ENCODE peak calls at places on chromosomes 13 and 19, in eight cellular contexts. One of them, this sample, is unnamed.

GRCh38 chr13:108227651-108228272 is 9.6 kb downstream of the ABHD13 start:
- DNase-seq in lower leg skin: no peak
- DNase-seq in choroid plexus epithelial cell: peak; percentile 69
- DNase-seq in OCI-LY7: peak; percentile 29
- DNase-seq in tibial nerve: no peak
- DNase-seq in cardiac muscle cell: peak; percentile 64
- DNase-seq in osteocyte: no peak
- DNase-seq in progenitor cell of endocrine pancreas: peak; percentile 11
- DNase-seq in this sample: no peak

GRCh38 chr13:80151016-80151415 is 189.9 kb downstream of the SPRY2 start:
- DNase-seq in osteocyte: no peak
- DNase-seq in lower leg skin: no peak
- DNase-seq in OCI-LY7: no peak
- DNase-seq in progenitor cell of endocrine pancreas: no peak
- DNase-seq in choroid plexus epithelial cell: no peak
- DNase-seq in tibial nerve: no peak
- DNase-seq in cardiac muscle cell: no peak
- DNase-seq in this sample: no peak

GRCh38 chr13:79631260-79631659 is 150.3 kb downstream of the NDFIP2 start:
- DNase-seq in osteocyte: peak; percentile 86
- DNase-seq in cardiac muscle cell: peak; percentile 79
- DNase-seq in tibial nerve: no peak
- DNase-seq in lower leg skin: peak; percentile 65
- DNase-seq in OCI-LY7: no peak
- DNase-seq in choroid plexus epithelial cell: peak; percentile 60
- DNase-seq in progenitor cell of endocrine pancreas: no peak
- DNase-seq in this sample: no peak

GRCh38 chr13:88908896-88909535 is 1237.8 kb downstream of the SLITRK5 start:
- DNase-seq in cardiac muscle cell: no peak
- DNase-seq in progenitor cell of endocrine pancreas: no peak
- DNase-seq in tibial nerve: no peak
- DNase-seq in lower leg skin: no peak
- DNase-seq in choroid plexus epithelial cell: no peak
- DNase-seq in osteocyte: no peak
- DNase-seq in OCI-LY7: no peak
- DNase-seq in this sample: no peak

GRCh38 chr19:926595-927043 is 784 bp downstream of the ARID3A start:
- DNase-seq in tibial nerve: no peak
- DNase-seq in lower leg skin: no peak
- DNase-seq in cardiac muscle cell: peak; percentile 65
- DNase-seq in choroid plexus epithelial cell: peak; percentile 63
- DNase-seq in progenitor cell of endocrine pancreas: no peak
- DNase-seq in OCI-LY7: peak; percentile 84
- DNase-seq in osteocyte: no peak
- DNase-seq in this sample: peak; percentile 68

GRCh38 chr19:5011476-5012238 is 42.7 kb downstream of the KDM4B start:
- DNase-seq in cardiac muscle cell: no peak
- DNase-seq in tibial nerve: no peak
- DNase-seq in osteocyte: no peak
- DNase-seq in progenitor cell of endocrine pancreas: no peak
- DNase-seq in lower leg skin: no peak
- DNase-seq in OCI-LY7: no peak
- DNase-seq in choroid plexus epithelial cell: no peak
- DNase-seq in this sample: no peak

GRCh38 chr19:43606569-43607229 is 5.2 kb upstream of the SRRM5 start:
- DNase-seq in tibial nerve: no peak
- DNase-seq in choroid plexus epithelial cell: no peak
- DNase-seq in OCI-LY7: no peak
- DNase-seq in cardiac muscle cell: no peak
- DNase-seq in osteocyte: no peak
- DNase-seq in progenitor cell of endocrine pancreas: no peak
- DNase-seq in lower leg skin: peak; percentile 36
- DNase-seq in this sample: no peak

GRCh38 chr13:99200433-99201167 is at the start of gene UBAC2:
- DNase-seq in choroid plexus epithelial cell: peak; percentile 96
- DNase-seq in OCI-LY7: peak; percentile 92
- DNase-seq in osteocyte: peak; percentile 99
- DNase-seq in progenitor cell of endocrine pancreas: peak; percentile 96
- DNase-seq in lower leg skin: peak; percentile 91
- DNase-seq in cardiac muscle cell: peak; percentile 96
- DNase-seq in tibial nerve: peak; percentile 84
- DNase-seq in this sample: peak; percentile 97

GRCh38 chr19:40576181-40576584 is 490 bp upstream of the SHKBP1 start:
- DNase-seq in lower leg skin: no peak
- DNase-seq in progenitor cell of endocrine pancreas: no peak
- DNase-seq in OCI-LY7: no peak
- DNase-seq in tibial nerve: no peak
- DNase-seq in osteocyte: no peak
- DNase-seq in choroid plexus epithelial cell: no peak
- DNase-seq in cardiac muscle cell: no peak
- DNase-seq in this sample: no peak

GRCh38 chr19:778910-779653 is 18.2 kb upstream of the PTBP1 start:
- DNase-seq in tibial nerve: peak; percentile 68
- DNase-seq in lower leg skin: peak; percentile 84
- DNase-seq in cardiac muscle cell: peak; percentile 98
- DNase-seq in OCI-LY7: no peak
- DNase-seq in progenitor cell of endocrine pancreas: no peak
- DNase-seq in choroid plexus epithelial cell: peak; percentile 96
- DNase-seq in osteocyte: peak; percentile 91
- DNase-seq in this sample: peak; percentile 68

GRCh38 chr13:98279473-98280175 is 102.6 kb upstream of the RNF113B start:
- DNase-seq in progenitor cell of endocrine pancreas: no peak
- DNase-seq in choroid plexus epithelial cell: no peak
- DNase-seq in tibial nerve: no peak
- DNase-seq in OCI-LY7: peak; percentile 46
- DNase-seq in cardiac muscle cell: no peak
- DNase-seq in lower leg skin: no peak
- DNase-seq in osteocyte: no peak
- DNase-seq in this sample: no peak

GRCh38 chr19:28468701-28469459 is 744.1 kb downstream of the UQCRFS1 start:
- DNase-seq in tibial nerve: no peak
- DNase-seq in cardiac muscle cell: peak; percentile 40
- DNase-seq in progenitor cell of endocrine pancreas: no peak
- DNase-seq in lower leg skin: no peak
- DNase-seq in osteocyte: no peak
- DNase-seq in choroid plexus epithelial cell: peak; percentile 62
- DNase-seq in OCI-LY7: peak; percentile 33
- DNase-seq in this sample: no peak
- TF ChIP-seq CTCF in tibial nerve: no peak
- TF ChIP-seq CTCF in cardiac muscle cell: no peak
- TF ChIP-seq CTCF in progenitor cell of endocrine pancreas: no peak
- TF ChIP-seq CTCF in lower leg skin: no peak
- TF ChIP-seq CTCF in osteocyte: no peak
- TF ChIP-seq CTCF in choroid plexus epithelial cell: no peak
- TF ChIP-seq CTCF in OCI-LY7: no peak
- TF ChIP-seq CTCF in this sample: no peak

GRCh38 chr19:51108805-51109146 is 567 bp upstream of the CTU1 start:
- DNase-seq in osteocyte: no peak
- DNase-seq in cardiac muscle cell: no peak
- DNase-seq in lower leg skin: no peak
- DNase-seq in OCI-LY7: no peak
- DNase-seq in tibial nerve: no peak
- DNase-seq in progenitor cell of endocrine pancreas: no peak
- DNase-seq in choroid plexus epithelial cell: no peak
- DNase-seq in this sample: no peak

GRCh38 chr19:51110666-51110971 is 2.4 kb upstream of the CTU1 start:
- DNase-seq in lower leg skin: no peak
- DNase-seq in progenitor cell of endocrine pancreas: no peak
- DNase-seq in tibial nerve: no peak
- DNase-seq in osteocyte: no peak
- DNase-seq in choroid plexus epithelial cell: no peak
- DNase-seq in cardiac muscle cell: no peak
- DNase-seq in OCI-LY7: no peak
- DNase-seq in this sample: no peak

GRCh38 chr19:51111606-51112005 is 3.4 kb upstream of the CTU1 start:
- DNase-seq in OCI-LY7: no peak
- DNase-seq in tibial nerve: no peak
- DNase-seq in choroid plexus epithelial cell: no peak
- DNase-seq in lower leg skin: no peak
- DNase-seq in osteocyte: no peak
- DNase-seq in cardiac muscle cell: no peak
- DNase-seq in progenitor cell of endocrine pancreas: no peak
- DNase-seq in this sample: no peak

GRCh38 chr19:51107406-51108065 is 673 bp downstream of the CTU1 start:
- DNase-seq in choroid plexus epithelial cell: peak; percentile 21
- DNase-seq in progenitor cell of endocrine pancreas: no peak
- DNase-seq in osteocyte: no peak
- DNase-seq in cardiac muscle cell: no peak
- DNase-seq in OCI-LY7: peak; percentile 29
- DNase-seq in tibial nerve: no peak
- DNase-seq in lower leg skin: no peak
- DNase-seq in this sample: no peak

DNA sequence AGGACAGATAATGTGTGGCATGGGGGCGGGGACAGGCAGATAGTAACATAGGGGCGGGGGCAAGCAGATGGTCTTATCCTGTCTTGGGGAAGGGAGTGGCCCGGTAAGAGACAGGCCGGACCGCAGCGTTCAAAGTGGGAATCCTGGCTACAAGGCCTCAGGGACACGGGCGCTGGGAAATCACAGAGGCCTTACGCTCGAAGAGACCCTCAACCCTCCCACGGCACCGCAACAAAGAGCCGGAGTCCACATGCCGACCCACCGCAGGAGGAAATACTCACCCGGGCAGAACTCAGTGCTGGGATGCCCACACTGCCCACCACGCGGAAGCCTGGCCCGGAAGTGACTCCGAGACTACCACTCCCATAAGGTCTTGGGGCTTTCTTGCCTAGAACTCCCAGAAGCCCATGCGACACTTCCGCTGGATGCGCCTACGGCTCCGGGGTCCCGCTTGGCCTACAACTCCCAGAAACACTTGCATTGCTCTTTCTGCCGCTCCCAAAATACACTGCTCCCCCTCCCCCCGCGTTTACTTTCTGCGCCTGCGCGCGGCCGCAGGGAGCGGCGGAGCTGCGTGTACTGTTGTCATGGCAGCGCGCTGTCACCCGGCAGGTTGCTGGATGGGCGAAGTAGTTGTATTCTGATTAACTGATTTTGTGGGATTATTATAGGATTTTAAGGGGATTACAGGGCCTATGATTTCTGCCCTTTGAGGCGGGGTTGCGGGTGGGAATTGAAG is at the start of gene CTU1:
- DNase-seq in cardiac muscle cell: peak; percentile 99
- DNase-seq in OCI-LY7: peak; percentile 99
- DNase-seq in osteocyte: peak; percentile 99
- DNase-seq in progenitor cell of endocrine pancreas: peak; percentile 94
- DNase-seq in choroid plexus epithelial cell: peak; percentile 100
- DNase-seq in lower leg skin: peak; percentile 98
- DNase-seq in tibial nerve: peak; percentile 92
- DNase-seq in this sample: peak; percentile 97
- TF ChIP-seq CTCF in cardiac muscle cell: no peak
- TF ChIP-seq CTCF in OCI-LY7: no peak
- TF ChIP-seq CTCF in osteocyte: no peak
- TF ChIP-seq CTCF in progenitor cell of endocrine pancreas: no peak
- TF ChIP-seq CTCF in choroid plexus epithelial cell: no peak
- TF ChIP-seq CTCF in lower leg skin: no peak
- TF ChIP-seq CTCF in tibial nerve: peak; percentile 60
- TF ChIP-seq CTCF in this sample: peak; percentile 53

GRCh38 chr19:56312337-56312736 is 2.3 kb downstream of the ZSCAN5A start:
- DNase-seq in choroid plexus epithelial cell: no peak
- DNase-seq in tibial nerve: no peak
- DNase-seq in lower leg skin: no peak
- DNase-seq in OCI-LY7: no peak
- DNase-seq in cardiac muscle cell: no peak
- DNase-seq in progenitor cell of endocrine pancreas: no peak
- DNase-seq in osteocyte: no peak
- DNase-seq in this sample: no peak

GRCh38 chr19:56310462-56310861 is 4.2 kb downstream of the ZSCAN5A start:
- DNase-seq in progenitor cell of endocrine pancreas: no peak
- DNase-seq in cardiac muscle cell: no peak
- DNase-seq in choroid plexus epithelial cell: no peak
- DNase-seq in osteocyte: peak; percentile 57
- DNase-seq in tibial nerve: no peak
- DNase-seq in OCI-LY7: no peak
- DNase-seq in lower leg skin: no peak
- DNase-seq in this sample: no peak

GRCh38 chr19:56312787-56313343 is 1.8 kb downstream of the ZSCAN5A start:
- DNase-seq in OCI-LY7: no peak
- DNase-seq in progenitor cell of endocrine pancreas: no peak
- DNase-seq in osteocyte: no peak
- DNase-seq in choroid plexus epithelial cell: no peak
- DNase-seq in tibial nerve: no peak
- DNase-seq in cardiac muscle cell: peak; percentile 19
- DNase-seq in lower leg skin: no peak
- DNase-seq in this sample: no peak

GRCh38 chr19:56308792-56309191 is 5.8 kb downstream of the ZSCAN5A start:
- DNase-seq in OCI-LY7: no peak
- DNase-seq in tibial nerve: no peak
- DNase-seq in osteocyte: no peak
- DNase-seq in lower leg skin: no peak
- DNase-seq in cardiac muscle cell: no peak
- DNase-seq in progenitor cell of endocrine pancreas: no peak
- DNase-seq in choroid plexus epithelial cell: no peak
- DNase-seq in this sample: no peak

DNA sequence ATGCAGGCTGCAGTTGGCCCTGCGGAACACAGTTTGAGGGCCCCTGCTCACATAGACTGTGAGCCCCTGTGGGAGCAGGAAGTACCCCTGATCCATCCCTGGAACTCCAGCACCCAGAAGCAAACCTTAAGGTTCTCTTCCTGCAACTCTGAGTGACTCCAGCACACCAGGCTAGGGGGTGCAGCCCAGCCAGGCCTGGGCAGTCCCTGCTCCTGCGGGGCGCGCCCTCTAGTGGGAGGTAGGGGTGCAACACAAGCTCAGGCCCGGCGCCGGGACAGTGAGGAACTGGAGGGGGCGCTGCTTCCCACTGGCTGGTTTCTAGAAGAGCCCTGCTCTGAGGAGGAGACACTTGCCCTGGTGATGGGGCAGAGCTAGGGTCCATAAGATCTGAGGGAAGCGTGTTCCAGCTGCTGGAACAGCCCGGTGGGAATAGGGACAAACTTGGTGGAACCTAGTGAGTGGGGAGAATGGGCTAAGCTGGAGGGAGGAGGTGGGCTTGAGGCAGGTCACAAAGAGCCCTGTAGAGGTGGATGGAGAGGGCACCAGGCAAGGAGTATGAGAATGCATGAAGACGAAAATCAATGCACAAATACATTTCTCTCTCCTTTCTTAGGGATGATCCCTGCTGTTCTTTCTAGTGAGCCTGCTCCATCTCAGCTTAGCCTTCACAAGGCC is 5.0 kb downstream of the ZSCAN5A start:
- DNase-seq in OCI-LY7: peak; percentile 68
- DNase-seq in choroid plexus epithelial cell: peak; percentile 67
- DNase-seq in progenitor cell of endocrine pancreas: peak; percentile 45
- DNase-seq in osteocyte: peak; percentile 86
- DNase-seq in lower leg skin: no peak
- DNase-seq in tibial nerve: no peak
- DNase-seq in cardiac muscle cell: peak; percentile 58
- DNase-seq in this sample: peak; percentile 73
- TF ChIP-seq CTCF in OCI-LY7: peak; percentile 100
- TF ChIP-seq CTCF in choroid plexus epithelial cell: peak; percentile 90
- TF ChIP-seq CTCF in progenitor cell of endocrine pancreas: peak; percentile 78
- TF ChIP-seq CTCF in osteocyte: peak; percentile 66
- TF ChIP-seq CTCF in lower leg skin: no peak
- TF ChIP-seq CTCF in tibial nerve: no peak
- TF ChIP-seq CTCF in cardiac muscle cell: peak; percentile 83
- TF ChIP-seq CTCF in this sample: peak; percentile 77

DNA sequence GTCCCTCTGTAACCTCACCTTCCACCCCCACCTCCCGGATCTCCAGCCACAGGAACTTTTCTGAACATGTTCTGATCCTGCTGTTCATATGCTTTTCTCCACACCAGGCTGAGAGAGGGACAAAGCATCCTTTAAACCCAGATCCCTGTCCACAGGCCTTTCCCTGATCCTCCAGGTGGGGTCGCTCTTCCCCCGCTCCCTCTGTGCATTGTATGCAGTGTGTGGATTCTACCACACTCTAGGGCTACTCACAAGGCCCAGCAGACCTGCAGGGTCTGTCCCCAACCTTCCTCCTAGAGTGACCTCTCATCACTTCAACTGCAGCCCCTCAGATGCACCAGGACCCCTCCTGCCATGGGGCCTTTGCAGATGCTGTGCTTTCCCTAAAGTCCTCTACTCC is 1200.6 kb downstream of the UQCRFS1 start:
- DNase-seq in cardiac muscle cell: no peak
- DNase-seq in lower leg skin: no peak
- DNase-seq in osteocyte: no peak
- DNase-seq in choroid plexus epithelial cell: no peak
- DNase-seq in progenitor cell of endocrine pancreas: no peak
- DNase-seq in OCI-LY7: no peak
- DNase-seq in tibial nerve: no peak
- DNase-seq in this sample: no peak
- TF ChIP-seq CTCF in cardiac muscle cell: no peak
- TF ChIP-seq CTCF in lower leg skin: no peak
- TF ChIP-seq CTCF in osteocyte: no peak
- TF ChIP-seq CTCF in choroid plexus epithelial cell: no peak
- TF ChIP-seq CTCF in progenitor cell of endocrine pancreas: peak; percentile 33
- TF ChIP-seq CTCF in OCI-LY7: no peak
- TF ChIP-seq CTCF in tibial nerve: no peak
- TF ChIP-seq CTCF in this sample: peak; percentile 18

This sample was measured in type B pancreatic cell.